ENCODE peak calls at places on chromosome 13, in nine cellular contexts. One of them, this sample, is unnamed.

GRCh38 chr13:95403349-95404140 is 102.3 kb upstream of the ABCC4 start:
- DNase-seq in adrenal gland: no peak
- DNase-seq in fibroblast of mammary gland: no peak
- DNase-seq in dorsolateral prefrontal cortex: no peak
- DNase-seq in heart right ventricle: no peak
- DNase-seq in cardiac fibroblast: no peak
- DNase-seq in endodermal cell: peak; percentile 93
- DNase-seq in neural progenitor cell: peak; percentile 84
- DNase-seq in astrocyte of the spinal cord: peak; percentile 2
- DNase-seq in this sample: no peak

GRCh38 chr13:44364601-44365000 is 9.0 kb upstream of the SERP2 start:
- DNase-seq in adrenal gland: no peak
- DNase-seq in fibroblast of mammary gland: peak; percentile 76
- DNase-seq in cardiac fibroblast: no peak
- DNase-seq in dorsolateral prefrontal cortex: no peak
- DNase-seq in endodermal cell: peak; percentile 85
- DNase-seq in heart right ventricle: no peak
- DNase-seq in neural progenitor cell: peak; percentile 68
- DNase-seq in astrocyte of the spinal cord: peak; percentile 50
- DNase-seq in this sample: peak; percentile 57

GRCh38 chr13:41132512-41133152 is at the start of gene KBTBD6:
- DNase-seq in cardiac fibroblast: peak; percentile 99
- DNase-seq in heart right ventricle: peak; percentile 93
- DNase-seq in dorsolateral prefrontal cortex: peak; percentile 97
- DNase-seq in endodermal cell: peak; percentile 99
- DNase-seq in fibroblast of mammary gland: peak; percentile 99
- DNase-seq in adrenal gland: peak; percentile 98
- DNase-seq in astrocyte of the spinal cord: peak; percentile 99
- DNase-seq in neural progenitor cell: peak; percentile 99
- DNase-seq in this sample: peak; percentile 98

GRCh38 chr13:20159646-20160345 is 1.1 kb downstream of the GJA3 start:
- DNase-seq in cardiac fibroblast: no peak
- DNase-seq in adrenal gland: no peak
- DNase-seq in dorsolateral prefrontal cortex: no peak
- DNase-seq in fibroblast of mammary gland: peak; percentile 22
- DNase-seq in endodermal cell: peak; percentile 5
- DNase-seq in neural progenitor cell: peak; percentile 51
- DNase-seq in astrocyte of the spinal cord: peak; percentile 21
- DNase-seq in heart right ventricle: no peak
- DNase-seq in this sample: no peak

GRCh38 chr13:51726446-51727185 is 77.3 kb downstream of the DHRS12 start:
- DNase-seq in dorsolateral prefrontal cortex: no peak
- DNase-seq in cardiac fibroblast: peak; percentile 92
- DNase-seq in heart right ventricle: no peak
- DNase-seq in neural progenitor cell: no peak
- DNase-seq in astrocyte of the spinal cord: peak; percentile 77
- DNase-seq in endodermal cell: no peak
- DNase-seq in adrenal gland: no peak
- DNase-seq in fibroblast of mammary gland: peak; percentile 89
- DNase-seq in this sample: peak; percentile 72

GRCh38 chr13:49563513-49563912 is 21.8 kb downstream of the RCBTB1 start:
- DNase-seq in dorsolateral prefrontal cortex: no peak
- DNase-seq in heart right ventricle: no peak
- DNase-seq in cardiac fibroblast: peak; percentile 58
- DNase-seq in fibroblast of mammary gland: peak; percentile 57
- DNase-seq in adrenal gland: no peak
- DNase-seq in astrocyte of the spinal cord: no peak
- DNase-seq in neural progenitor cell: no peak
- DNase-seq in endodermal cell: no peak
- DNase-seq in this sample: peak; percentile 74

GRCh38 chr13:72386138-72386684 is 341.2 kb downstream of the MZT1 start:
- DNase-seq in astrocyte of the spinal cord: no peak
- DNase-seq in adrenal gland: no peak
- DNase-seq in heart right ventricle: no peak
- DNase-seq in cardiac fibroblast: no peak
- DNase-seq in fibroblast of mammary gland: no peak
- DNase-seq in endodermal cell: no peak
- DNase-seq in neural progenitor cell: no peak
- DNase-seq in dorsolateral prefrontal cortex: no peak
- DNase-seq in this sample: no peak

GRCh38 chr13:90020536-90020935 is 1327.0 kb upstream of the MIR17HG start:
- DNase-seq in heart right ventricle: no peak
- DNase-seq in fibroblast of mammary gland: no peak
- DNase-seq in dorsolateral prefrontal cortex: no peak
- DNase-seq in cardiac fibroblast: no peak
- DNase-seq in astrocyte of the spinal cord: no peak
- DNase-seq in endodermal cell: no peak
- DNase-seq in neural progenitor cell: no peak
- DNase-seq in adrenal gland: no peak
- DNase-seq in this sample: no peak

GRCh38 chr13:95193509-95194230 is 107.6 kb downstream of the ABCC4 start:
- DNase-seq in astrocyte of the spinal cord: no peak
- DNase-seq in neural progenitor cell: no peak
- DNase-seq in adrenal gland: no peak
- DNase-seq in cardiac fibroblast: peak; percentile 3
- DNase-seq in fibroblast of mammary gland: no peak
- DNase-seq in dorsolateral prefrontal cortex: no peak
- DNase-seq in endodermal cell: no peak
- DNase-seq in heart right ventricle: no peak
- DNase-seq in this sample: peak; percentile 13

DNA sequence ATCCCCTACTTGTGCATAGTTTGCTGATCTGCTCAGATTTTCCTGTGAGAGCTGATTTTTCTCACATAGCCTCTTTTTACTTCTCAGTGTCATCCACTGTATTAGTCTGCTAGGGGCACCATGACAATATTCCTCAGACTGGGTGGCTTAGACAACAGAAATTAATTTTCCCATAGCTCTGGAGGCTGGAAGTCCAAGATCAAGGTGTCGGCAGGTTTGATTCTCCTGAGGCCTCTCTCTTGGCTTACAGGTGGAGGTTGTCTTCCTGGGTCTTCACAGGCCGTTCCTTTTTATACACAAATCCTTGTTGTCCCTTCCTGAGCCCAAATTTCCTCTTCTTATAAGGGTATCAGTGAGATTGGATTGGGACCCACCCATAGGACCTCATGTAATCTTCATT is 9.2 kb downstream of the LRCH1 start:
- DNase-seq in fibroblast of mammary gland: no peak
- DNase-seq in dorsolateral prefrontal cortex: no peak
- DNase-seq in heart right ventricle: no peak
- DNase-seq in astrocyte of the spinal cord: no peak
- DNase-seq in endodermal cell: no peak
- DNase-seq in neural progenitor cell: no peak
- DNase-seq in cardiac fibroblast: no peak
- DNase-seq in adrenal gland: no peak
- DNase-seq in this sample: no peak
- H3K4me3 ChIP-seq in fibroblast of mammary gland: no peak overlapping the region
- H3K4me3 ChIP-seq in dorsolateral prefrontal cortex: no peak overlapping the region
- H3K4me3 ChIP-seq in heart right ventricle: no peak overlapping the region
- H3K4me3 ChIP-seq in astrocyte of the spinal cord: no peak overlapping the region
- H3K4me3 ChIP-seq in endodermal cell: no peak overlapping the region
- H3K4me3 ChIP-seq in neural progenitor cell: no peak overlapping the region
- H3K4me3 ChIP-seq in cardiac fibroblast: no peak overlapping the region
- H3K4me3 ChIP-seq in adrenal gland: no peak overlapping the region
- H3K4me3 ChIP-seq in this sample: no peak overlapping the region

GRCh38 chr13:98672947-98673545 is 79.4 kb downstream of the SLC15A1 start:
- DNase-seq in adrenal gland: peak; percentile 61
- DNase-seq in dorsolateral prefrontal cortex: peak; percentile 70
- DNase-seq in neural progenitor cell: peak; percentile 79
- DNase-seq in astrocyte of the spinal cord: peak; percentile 78
- DNase-seq in heart right ventricle: peak; percentile 45
- DNase-seq in endodermal cell: peak; percentile 87
- DNase-seq in cardiac fibroblast: peak; percentile 85
- DNase-seq in fibroblast of mammary gland: peak; percentile 75
- DNase-seq in this sample: peak; percentile 77
- TF ChIP-seq CTCF in adrenal gland: peak; percentile 81
- TF ChIP-seq CTCF in dorsolateral prefrontal cortex: peak; percentile 92
- TF ChIP-seq CTCF in neural progenitor cell: peak; percentile 93
- TF ChIP-seq CTCF in astrocyte of the spinal cord: peak; percentile 82
- TF ChIP-seq CTCF in heart right ventricle: peak; percentile 88
- TF ChIP-seq CTCF in endodermal cell: peak; percentile 98
- TF ChIP-seq CTCF in cardiac fibroblast: peak; percentile 77
- TF ChIP-seq CTCF in fibroblast of mammary gland: peak; percentile 91
- TF ChIP-seq CTCF in this sample: peak; percentile 91

GRCh38 chr13:46166947-46167610 is 14.9 kb downstream of the LCP1 start:
- DNase-seq in heart right ventricle: no peak
- DNase-seq in neural progenitor cell: no peak
- DNase-seq in astrocyte of the spinal cord: no peak
- DNase-seq in adrenal gland: no peak
- DNase-seq in cardiac fibroblast: no peak
- DNase-seq in dorsolateral prefrontal cortex: no peak
- DNase-seq in endodermal cell: no peak
- DNase-seq in fibroblast of mammary gland: no peak
- DNase-seq in this sample: no peak
- H3K4me3 ChIP-seq in heart right ventricle: no peak overlapping the region
- H3K4me3 ChIP-seq in neural progenitor cell: no peak overlapping the region
- H3K4me3 ChIP-seq in astrocyte of the spinal cord: no peak overlapping the region
- H3K4me3 ChIP-seq in adrenal gland: no peak overlapping the region
- H3K4me3 ChIP-seq in cardiac fibroblast: no peak overlapping the region
- H3K4me3 ChIP-seq in dorsolateral prefrontal cortex: no peak overlapping the region
- H3K4me3 ChIP-seq in endodermal cell: no peak overlapping the region
- H3K4me3 ChIP-seq in fibroblast of mammary gland: no peak overlapping the region
- H3K4me3 ChIP-seq in this sample: no peak overlapping the region

GRCh38 chr13:28059214-28059613 is 41.2 kb downstream of the FLT3 start:
- DNase-seq in adrenal gland: peak; percentile 13
- DNase-seq in dorsolateral prefrontal cortex: no peak
- DNase-seq in endodermal cell: peak; percentile 88
- DNase-seq in heart right ventricle: no peak
- DNase-seq in cardiac fibroblast: peak; percentile 26
- DNase-seq in neural progenitor cell: peak; percentile 62
- DNase-seq in astrocyte of the spinal cord: no peak
- DNase-seq in fibroblast of mammary gland: peak; percentile 38
- DNase-seq in this sample: peak; percentile 21
- TF ChIP-seq CTCF in adrenal gland: no peak
- TF ChIP-seq CTCF in dorsolateral prefrontal cortex: no peak
- TF ChIP-seq CTCF in endodermal cell: peak; percentile 79
- TF ChIP-seq CTCF in heart right ventricle: peak; percentile 46
- TF ChIP-seq CTCF in cardiac fibroblast: peak; percentile 47
- TF ChIP-seq CTCF in neural progenitor cell: peak; percentile 58
- TF ChIP-seq CTCF in astrocyte of the spinal cord: peak; percentile 22
- TF ChIP-seq CTCF in fibroblast of mammary gland: peak; percentile 49
- TF ChIP-seq CTCF in this sample: peak; percentile 46

GRCh38 chr13:26186995-26187394 is 35.1 kb downstream of the RNF6 start:
- DNase-seq in astrocyte of the spinal cord: no peak
- DNase-seq in endodermal cell: peak; percentile 51
- DNase-seq in cardiac fibroblast: no peak
- DNase-seq in neural progenitor cell: no peak
- DNase-seq in heart right ventricle: no peak
- DNase-seq in dorsolateral prefrontal cortex: no peak
- DNase-seq in fibroblast of mammary gland: no peak
- DNase-seq in adrenal gland: peak; percentile 28
- DNase-seq in this sample: no peak

GRCh38 chr13:26183416-26183815 is 38.7 kb downstream of the RNF6 start:
- DNase-seq in fibroblast of mammary gland: no peak
- DNase-seq in adrenal gland: no peak
- DNase-seq in endodermal cell: no peak
- DNase-seq in cardiac fibroblast: no peak
- DNase-seq in astrocyte of the spinal cord: no peak
- DNase-seq in heart right ventricle: no peak
- DNase-seq in neural progenitor cell: no peak
- DNase-seq in dorsolateral prefrontal cortex: no peak
- DNase-seq in this sample: no peak

GRCh38 chr13:26185720-26186119 is 36.4 kb downstream of the RNF6 start:
- DNase-seq in endodermal cell: no peak
- DNase-seq in dorsolateral prefrontal cortex: no peak
- DNase-seq in fibroblast of mammary gland: no peak
- DNase-seq in neural progenitor cell: no peak
- DNase-seq in cardiac fibroblast: no peak
- DNase-seq in astrocyte of the spinal cord: no peak
- DNase-seq in heart right ventricle: no peak
- DNase-seq in adrenal gland: no peak
- DNase-seq in this sample: no peak

GRCh38 chr13:26184791-26185250 is 37.3 kb downstream of the RNF6 start:
- DNase-seq in endodermal cell: peak; percentile 82
- DNase-seq in neural progenitor cell: peak; percentile 77
- DNase-seq in cardiac fibroblast: peak; percentile 84
- DNase-seq in heart right ventricle: peak; percentile 38
- DNase-seq in dorsolateral prefrontal cortex: peak; percentile 74
- DNase-seq in astrocyte of the spinal cord: peak; percentile 74
- DNase-seq in fibroblast of mammary gland: peak; percentile 73
- DNase-seq in adrenal gland: peak; percentile 70
- DNase-seq in this sample: peak; percentile 73

DNA sequence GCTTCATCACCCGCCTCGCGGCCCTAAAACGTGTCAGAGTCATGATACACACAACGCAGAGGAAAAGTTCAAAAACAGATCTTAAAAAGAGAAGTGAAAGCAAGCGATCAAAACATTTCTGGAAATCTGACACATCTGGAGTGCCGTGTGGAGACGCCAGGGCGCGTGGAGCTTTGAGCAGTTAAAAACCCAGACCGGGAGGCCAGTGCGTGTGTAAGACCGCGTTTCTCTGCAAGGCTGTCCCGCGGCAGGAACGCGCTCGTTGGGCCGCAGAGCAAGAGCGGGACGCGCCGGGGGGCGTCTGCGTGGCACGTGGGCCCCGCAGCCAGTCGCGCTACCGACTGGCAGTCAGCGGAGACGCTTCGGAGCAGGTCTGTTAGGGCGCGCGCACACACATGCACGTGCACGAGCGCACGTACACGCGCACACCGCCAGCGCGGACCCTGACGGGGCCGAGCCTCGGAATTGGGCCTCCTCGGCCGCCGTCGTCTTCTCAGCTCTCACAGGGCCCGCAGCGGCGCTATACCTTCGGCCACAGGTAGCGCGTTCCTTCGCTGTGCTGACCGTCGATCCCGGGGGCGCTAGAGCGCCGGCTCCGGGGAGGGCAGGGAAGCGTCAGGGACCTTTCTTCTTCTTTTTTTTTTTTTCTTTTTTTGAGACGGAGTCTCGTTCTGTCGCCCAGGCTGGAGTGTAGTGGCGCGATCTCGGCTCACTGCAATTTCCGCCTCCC is 35.8 kb downstream of the RNF6 start:
- DNase-seq in heart right ventricle: peak; percentile 87
- DNase-seq in neural progenitor cell: peak; percentile 97
- DNase-seq in dorsolateral prefrontal cortex: peak; percentile 80
- DNase-seq in astrocyte of the spinal cord: peak; percentile 90
- DNase-seq in fibroblast of mammary gland: peak; percentile 86
- DNase-seq in adrenal gland: peak; percentile 91
- DNase-seq in endodermal cell: peak; percentile 98
- DNase-seq in cardiac fibroblast: peak; percentile 96
- DNase-seq in this sample: peak; percentile 90
- H3K4me3 ChIP-seq in heart right ventricle: peak overlapping the region; percentile 79
- H3K4me3 ChIP-seq in neural progenitor cell: peak overlapping the region; percentile 46
- H3K4me3 ChIP-seq in dorsolateral prefrontal cortex: peak overlapping the region; percentile 70
- H3K4me3 ChIP-seq in astrocyte of the spinal cord: peak overlapping the region; percentile 56
- H3K4me3 ChIP-seq in fibroblast of mammary gland: peak overlapping the region; percentile 64
- H3K4me3 ChIP-seq in adrenal gland: peak overlapping the region; percentile 57
- H3K4me3 ChIP-seq in endodermal cell: peak overlapping the region; percentile 81
- H3K4me3 ChIP-seq in cardiac fibroblast: peak overlapping the region; percentile 61
- H3K4me3 ChIP-seq in this sample: peak overlapping the region; percentile 69

DNA sequence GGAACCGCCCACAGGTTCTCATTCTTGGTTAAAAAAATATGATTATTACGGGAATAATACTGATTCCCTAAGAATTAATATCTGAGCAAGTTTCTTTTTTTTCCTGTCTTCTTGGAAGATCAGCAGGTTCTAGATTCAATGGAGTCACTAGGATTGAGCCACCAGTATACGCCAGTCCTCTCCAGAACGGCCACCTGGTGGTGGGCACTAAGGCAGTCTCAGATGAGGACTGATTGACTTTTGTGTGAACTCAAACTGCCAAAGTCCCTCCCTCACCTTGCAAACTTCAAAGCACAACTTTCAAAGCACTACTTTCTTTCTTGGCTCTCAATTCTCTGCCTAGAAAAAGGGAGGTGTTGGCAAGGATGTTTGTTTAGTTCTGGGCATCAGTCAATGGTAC is 33.3 kb upstream of the ALOX5AP start:
- DNase-seq in neural progenitor cell: no peak
- DNase-seq in heart right ventricle: no peak
- DNase-seq in astrocyte of the spinal cord: no peak
- DNase-seq in adrenal gland: no peak
- DNase-seq in cardiac fibroblast: no peak
- DNase-seq in endodermal cell: peak; percentile 49
- DNase-seq in dorsolateral prefrontal cortex: no peak
- DNase-seq in fibroblast of mammary gland: no peak
- DNase-seq in this sample: no peak
- TF ChIP-seq CTCF in neural progenitor cell: peak; percentile 24
- TF ChIP-seq CTCF in heart right ventricle: no peak
- TF ChIP-seq CTCF in astrocyte of the spinal cord: peak; percentile 14
- TF ChIP-seq CTCF in adrenal gland: no peak
- TF ChIP-seq CTCF in cardiac fibroblast: no peak
- TF ChIP-seq CTCF in endodermal cell: peak; percentile 72
- TF ChIP-seq CTCF in dorsolateral prefrontal cortex: no peak
- TF ChIP-seq CTCF in fibroblast of mammary gland: no peak
- TF ChIP-seq CTCF in this sample: no peak